ENCODE peak calls at places on chromosomes 2 and 18, in eight cellular contexts. G is RWPE1, X is WERI-Rb-1, V is A673, B is B cell, A is psoas muscle, L is fibroblast of the aortic adventitia, I is lower lobe of right lung. E is an unnamed sample.

GRCh38 chr2:240405133-240405532 is 30.3 kb upstream of the GPC1 start:
- DNase-seq in G (no peak), X (no peak), V (no peak), B (no peak), A (no peak), L (no peak), I (no peak), E (no peak)

GRCh38 chr2:98479959-98480524 is 35.4 kb downstream of the INPP4A start:
- DNase-seq in G (peak), X (peak), V (peak), B (no peak), A (peak), L (peak), I (peak), E (no peak)

GRCh38 chr2:98554116-98554861 is 54.0 kb downstream of the COA5 start:
- DNase-seq in G (no peak), X (no peak), V (no peak), B (no peak), A (no peak), L (no peak), I (no peak), E (no peak)

GRCh38 chr2:45612741-45613140 is 1.7 kb upstream of the SRBD1 start:
- DNase-seq in G (peak), X (no peak), V (no peak), B (no peak), A (no peak), L (peak), I (no peak), E (no peak)

GRCh38 chr2:196123679-196124373 is 47.6 kb downstream of the STK17B start:
- DNase-seq in G (no peak), X (no peak), V (no peak), B (no peak), A (no peak), L (peak), I (no peak), E (no peak)

GRCh38 chr2:238103465-238104070 is 3.4 kb downstream of the ESPNL start:
- DNase-seq in G (no peak), X (no peak), V (no peak), B (no peak), A (peak), L (no peak), I (no peak), E (peak)

GRCh38 chr2:120887844-120888243 is 152.2 kb downstream of the GLI2 start:
- DNase-seq in G (no peak), X (no peak), V (no peak), B (no peak), A (peak), L (no peak), I (peak), E (no peak)

GRCh38 chr2:42076357-42076921 is 28.6 kb downstream of the PKDCC start:
- DNase-seq in G (no peak), X (no peak), V (no peak), B (no peak), A (no peak), L (no peak), I (no peak), E (no peak)

GRCh38 chr2:152176113-152176714 is 651 bp upstream of the STAM2 start:
- DNase-seq in G (peak), X (no peak), V (no peak), B (no peak), A (no peak), L (peak), I (no peak), E (no peak)

GRCh38 chr2:55196526-55196925 is 35.6 kb downstream of the CLHC1 start:
- DNase-seq in G (no peak), X (no peak), V (no peak), B (no peak), A (no peak), L (no peak), I (no peak), E (no peak)

DNA sequence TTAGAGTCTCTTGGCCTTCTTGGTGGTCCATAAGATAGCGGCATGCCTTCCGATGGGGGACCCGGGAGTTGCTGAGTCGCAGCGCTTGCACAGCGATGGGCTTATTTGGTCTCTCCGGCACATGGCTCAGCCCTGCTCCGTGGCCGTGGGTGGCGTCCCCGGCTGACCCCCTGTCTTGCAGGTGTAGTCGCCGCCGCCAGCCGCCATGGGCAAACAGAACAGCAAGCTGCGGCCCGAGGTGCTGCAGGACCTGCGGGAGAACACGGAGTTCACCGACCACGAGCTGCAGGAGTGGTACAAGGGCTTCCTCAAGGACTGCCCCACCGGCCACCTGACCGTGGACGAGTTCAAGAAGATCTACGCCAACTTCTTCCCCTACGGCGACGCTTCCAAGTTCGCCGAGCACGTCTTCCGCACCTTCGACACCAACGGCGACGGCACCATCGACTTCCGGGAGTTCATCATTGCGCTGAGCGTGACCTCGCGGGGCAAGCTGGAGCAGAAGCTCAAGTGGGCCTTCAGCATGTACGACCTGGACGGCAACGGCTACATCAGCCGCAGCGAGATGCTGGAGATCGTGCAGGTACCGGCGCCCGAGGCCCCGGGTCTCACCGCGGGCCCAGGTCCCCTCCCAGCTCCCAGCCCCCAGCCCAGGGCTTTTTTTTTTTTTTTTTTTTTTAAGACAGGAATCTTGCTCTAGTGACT is 28.4 kb downstream of the ODC1 start:
- DNase-seq in G (no peak), X (no peak), V (no peak), B (no peak), A (no peak), L (no peak), I (no peak), E (no peak)
- TF ChIP-seq CTCF in G (no peak), X (no peak), V (no peak), B (no peak), A (no peak), L (no peak), I (no peak), E (no peak)

GRCh38 chr2:204535764-204536163 is 9.5 kb upstream of the PARD3B start:
- DNase-seq in G (no peak), X (no peak), V (no peak), B (no peak), A (no peak), L (no peak), I (no peak), E (no peak)

GRCh38 chr2:204535356-204535755 is 9.9 kb upstream of the PARD3B start:
- DNase-seq in G (no peak), X (no peak), V (no peak), B (no peak), A (no peak), L (no peak), I (no peak), E (no peak)

GRCh38 chr2:204538179-204539009 is 6.9 kb upstream of the PARD3B start:
- DNase-seq in G (no peak), X (no peak), V (peak), B (no peak), A (no peak), L (no peak), I (no peak), E (no peak)

GRCh38 chr2:204541637-204542036 is 3.6 kb upstream of the PARD3B start:
- DNase-seq in G (no peak), X (no peak), V (no peak), B (no peak), A (no peak), L (no peak), I (no peak), E (no peak)

DNA sequence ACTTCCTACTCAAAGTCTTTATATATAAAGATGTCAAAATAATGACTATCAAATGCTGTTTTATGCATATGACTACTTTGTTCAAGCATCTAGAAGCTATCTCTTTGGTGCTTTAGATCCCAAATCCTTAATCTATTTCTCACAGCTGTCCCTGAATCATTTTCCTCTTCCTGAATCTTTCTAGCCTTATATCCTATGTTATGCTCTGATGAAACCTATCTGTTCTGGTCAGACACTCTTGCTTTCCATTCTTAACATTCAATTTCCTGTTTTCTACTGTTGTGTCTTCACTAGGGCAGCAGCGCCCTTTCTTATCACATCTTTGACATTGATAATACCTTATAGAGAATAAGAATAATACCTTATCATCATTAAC is 6.3 kb upstream of the PARD3B start:
- DNase-seq in G (no peak), X (no peak), V (no peak), B (no peak), A (no peak), L (no peak), I (no peak), E (no peak)
- TF ChIP-seq CTCF in G (no peak), X (no peak), V (no peak), B (no peak), A (no peak), L (no peak), I (no peak), E (no peak)

GRCh38 chr2:65072181-65072970 is 16.2 kb downstream of the CEP68 start:
- DNase-seq in G (no peak), X (no peak), V (no peak), B (peak), A (no peak), L (no peak), I (no peak), E (no peak)

GRCh38 chr2:65070856-65071255 is 14.6 kb downstream of the CEP68 start:
- DNase-seq in G (no peak), X (no peak), V (no peak), B (no peak), A (no peak), L (no peak), I (no peak), E (no peak)

GRCh38 chr2:65069425-65069824 is 13.2 kb downstream of the CEP68 start:
- DNase-seq in G (no peak), X (no peak), V (no peak), B (no peak), A (no peak), L (no peak), I (no peak), E (no peak)

GRCh38 chr2:65071499-65072180 is 15.4 kb downstream of the CEP68 start:
- DNase-seq in G (no peak), X (no peak), V (no peak), B (no peak), A (no peak), L (no peak), I (no peak), E (no peak)

GRCh38 chr2:65070172-65070830 is 14.1 kb downstream of the CEP68 start:
- DNase-seq in G (peak), X (no peak), V (no peak), B (no peak), A (no peak), L (peak), I (no peak), E (no peak)
- TF ChIP-seq CTCF in G (no peak), X (peak), V (no peak), B (no peak), A (peak), L (peak), I (peak), E (no peak)

DNA sequence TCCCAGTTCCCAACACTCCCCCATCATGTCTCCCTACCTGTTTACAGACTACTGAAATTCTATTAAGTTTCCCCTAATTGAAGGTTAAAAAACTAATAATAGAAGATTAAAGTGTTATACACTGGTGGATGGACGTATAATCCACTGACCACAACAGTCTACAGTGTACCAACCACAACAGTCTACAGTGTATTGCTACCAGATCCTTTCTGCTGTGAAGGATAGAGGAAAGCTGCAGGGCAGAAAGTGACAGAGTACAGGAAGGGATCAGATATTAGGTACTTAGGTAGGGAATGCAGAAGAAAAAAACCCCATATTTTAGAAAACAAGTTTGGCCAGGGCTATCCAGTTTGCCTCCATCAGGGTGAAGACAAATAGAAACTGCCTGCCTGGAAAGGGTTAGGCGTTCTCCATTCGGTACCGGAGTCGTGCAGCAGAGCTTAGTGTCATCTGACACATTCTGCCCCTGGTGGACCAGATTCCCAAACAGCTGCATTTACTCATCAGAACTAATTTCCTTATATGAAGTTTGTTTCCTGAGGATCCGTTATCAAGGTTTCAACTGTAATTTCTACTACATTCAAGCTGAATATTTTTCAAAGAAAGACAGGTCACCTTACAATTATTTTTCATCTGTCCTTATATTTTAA is 49.9 kb downstream of the KLF7 start:
- DNase-seq in G (no peak), X (no peak), V (no peak), B (no peak), A (no peak), L (peak), I (no peak), E (no peak)
- TF ChIP-seq CTCF in G (no peak), X (no peak), V (peak), B (no peak), A (no peak), L (peak), I (no peak), E (no peak)

GRCh38 chr2:13581471-13581870 is 864.7 kb downstream of the TRIB2 start:
- DNase-seq in G (no peak), X (peak), V (peak), B (no peak), A (no peak), L (no peak), I (no peak), E (no peak)
- TF ChIP-seq CTCF in G (no peak), X (peak), V (peak), B (no peak), A (no peak), L (no peak), I (no peak), E (no peak)

GRCh38 chr18:65946777-65947176 is 196.0 kb downstream of the CDH7 start:
- DNase-seq in G (no peak), X (no peak), V (no peak), B (no peak), A (no peak), L (no peak), I (no peak), E (no peak)
- TF ChIP-seq CTCF in G (no peak), X (no peak), V (no peak), B (no peak), A (no peak), L (no peak), I (no peak), E (no peak)

DNA sequence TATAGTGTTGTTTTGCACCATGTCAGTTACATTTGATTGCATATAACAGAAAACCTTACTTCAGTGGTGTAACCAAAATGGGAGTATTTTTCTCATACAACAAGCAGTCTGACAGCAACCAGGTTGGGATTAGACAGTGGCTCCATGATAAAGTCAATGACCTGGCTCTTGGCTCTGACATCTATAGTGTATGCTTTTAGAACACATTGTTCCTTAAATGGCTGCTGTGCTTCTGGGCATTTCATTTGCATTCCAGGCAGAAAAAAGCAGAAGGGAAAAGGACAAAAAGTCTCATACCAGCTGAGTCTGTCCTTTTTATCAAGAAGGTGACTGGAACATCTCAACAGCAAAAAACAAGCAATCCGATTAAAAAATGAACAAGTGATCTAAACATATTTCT is 10.2 kb downstream of the MERTK start:
- DNase-seq in G (no peak), X (no peak), V (no peak), B (no peak), A (no peak), L (no peak), I (no peak), E (no peak)
- TF ChIP-seq CTCF in G (no peak), X (no peak), V (no peak), B (no peak), A (no peak), L (no peak), I (no peak), E (no peak)

GRCh38 chr2:162146906-162147305 is 5.1 kb downstream of the GCG start:
- DNase-seq in G (no peak), X (no peak), V (no peak), B (no peak), A (no peak), L (no peak), I (no peak), E (no peak)

GRCh38 chr2:162149940-162150339 is 2.1 kb downstream of the GCG start:
- DNase-seq in G (no peak), X (no peak), V (no peak), B (no peak), A (no peak), L (no peak), I (no peak), E (no peak)

GRCh38 chr2:162138310-162138709 is 13.7 kb downstream of the GCG start:
- DNase-seq in G (no peak), X (no peak), V (no peak), B (no peak), A (no peak), L (no peak), I (no peak), E (no peak)

DNA sequence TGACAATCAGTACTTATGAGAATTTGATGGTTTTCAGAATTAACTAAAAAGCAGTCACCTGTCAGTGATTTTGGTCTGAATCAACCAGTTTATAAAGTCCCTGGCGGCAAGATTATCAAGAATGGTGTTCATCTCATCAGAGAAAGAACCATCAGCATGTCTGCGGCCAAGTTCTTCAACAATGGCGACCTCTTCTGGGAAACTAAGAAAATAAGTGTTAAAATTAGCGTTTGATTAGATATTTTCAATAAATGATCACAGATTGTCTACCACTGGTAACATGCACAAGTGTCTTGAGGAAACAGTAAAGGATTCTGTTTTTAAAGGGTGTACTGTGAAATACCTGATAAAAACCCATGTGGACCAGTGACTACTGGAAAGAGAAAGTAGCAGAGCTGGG is 8.1 kb downstream of the GCG start:
- DNase-seq in G (no peak), X (no peak), V (no peak), B (no peak), A (no peak), L (no peak), I (no peak), E (no peak)
- TF ChIP-seq CTCF in G (no peak), X (no peak), V (no peak), B (no peak), A (no peak), L (no peak), I (no peak), E (no peak)

DNA sequence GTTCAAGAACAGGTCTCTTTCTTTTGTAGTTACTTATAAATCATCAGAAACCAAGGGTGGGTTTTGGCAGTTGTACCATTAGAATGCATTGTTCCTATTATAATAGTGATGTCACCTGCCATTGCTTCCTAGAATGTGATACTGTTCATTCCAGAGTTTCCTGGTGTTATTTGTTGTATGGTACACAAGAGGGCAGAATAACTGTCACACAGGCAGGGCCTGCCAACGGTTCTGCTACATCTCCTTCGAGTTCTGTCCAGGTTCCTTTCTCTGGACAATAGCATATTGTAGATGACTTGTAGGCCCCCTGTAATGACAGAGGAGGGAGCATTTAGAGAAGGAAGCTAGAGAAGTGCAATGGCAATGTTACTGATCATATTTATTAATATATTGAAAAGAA is 98.3 kb downstream of the KLHL14 start:
- DNase-seq in G (no peak), X (no peak), V (peak), B (no peak), A (no peak), L (no peak), I (no peak), E (no peak)
- TF ChIP-seq CTCF in G (no peak), X (peak), V (peak), B (no peak), A (no peak), L (no peak), I (no peak), E (no peak)

GRCh38 chr2:203021986-203022385 is 7.3 kb downstream of the NBEAL1 start:
- DNase-seq in G (no peak), X (no peak), V (no peak), B (no peak), A (no peak), L (peak), I (no peak), E (no peak)

GRCh38 chr2:203022751-203023150 is 8.1 kb downstream of the NBEAL1 start:
- DNase-seq in G (no peak), X (no peak), V (no peak), B (no peak), A (no peak), L (peak), I (no peak), E (no peak)

GRCh38 chr2:203018181-203018580 is 3.5 kb downstream of the NBEAL1 start:
- DNase-seq in G (no peak), X (no peak), V (no peak), B (no peak), A (no peak), L (peak), I (no peak), E (no peak)

GRCh38 chr2:203016716-203017115 is 2.0 kb downstream of the NBEAL1 start:
- DNase-seq in G (no peak), X (no peak), V (no peak), B (no peak), A (no peak), L (peak), I (no peak), E (no peak)

DNA sequence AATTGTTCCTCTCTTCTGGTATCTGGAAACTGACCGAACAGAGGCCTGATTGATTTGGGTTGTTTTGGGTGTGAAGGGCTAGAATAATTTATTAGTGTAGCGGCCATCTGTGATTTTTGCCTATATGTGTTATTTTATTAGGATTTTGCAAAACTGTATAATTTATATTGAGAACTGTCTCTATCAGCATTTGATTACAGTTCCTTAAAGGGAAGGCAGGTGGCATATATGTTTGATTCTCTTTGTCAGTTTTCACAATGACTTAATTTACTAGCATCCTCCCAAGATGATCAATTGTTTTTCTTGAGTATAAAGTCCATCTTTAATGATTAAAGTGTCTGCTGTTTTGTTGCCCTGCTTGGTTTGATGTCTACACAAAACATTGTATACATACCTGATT is 4.5 kb downstream of the NBEAL1 start:
- DNase-seq in G (no peak), X (no peak), V (no peak), B (no peak), A (no peak), L (no peak), I (no peak), E (no peak)
- TF ChIP-seq CTCF in G (peak), X (no peak), V (no peak), B (no peak), A (no peak), L (peak), I (no peak), E (no peak)